ENCODE peak calls at places on chromosomes 11 and 22, in six cellular contexts. C is glutamatergic neuron; G is HEK293T; B is activated effector memory CD4-positive, alpha-beta T cell treated with Interleukin-2 at 50 U/mL for 16 hours; W is RKO; P is LNCaP clone FGC. V is an unnamed sample.

GRCh38 chr22:39994566-39995345 is at the start of gene FAM83F:
- DNase-seq in C (peak; percentile 54), G (no peak), B (no peak), W (peak; percentile 53), P (no peak), V (no peak)

GRCh38 chr11:69515271-69516245 is 34.1 kb downstream of the LINC01488 start:
- DNase-seq in C (no peak), G (no peak), B (no peak), W (no peak), P (no peak), V (no peak)

GRCh38 chr22:36775966-36776669 is at the start of gene IFT27:
- DNase-seq in C (peak; percentile 93), G (peak; percentile 100), B (peak; percentile 93), W (peak; percentile 100), P (peak; percentile 100), V (peak; percentile 98)

GRCh38 chr11:75347781-75348613 is 3.5 kb downstream of the ARRB1 start:
- DNase-seq in C (no peak), G (no peak), B (no peak), W (no peak), P (no peak), V (no peak)

GRCh38 chr11:3896644-3897043 is 41.2 kb downstream of the STIM1 start:
- DNase-seq in C (no peak), G (no peak), B (no peak), W (no peak), P (no peak), V (no peak)

GRCh38 chr11:60955566-60955965 is 3.6 kb upstream of the SLC15A3 start:
- DNase-seq in C (no peak), G (no peak), B (no peak), W (no peak), P (no peak), V (no peak)

GRCh38 chr22:21687685-21688259 is 22.0 kb downstream of the PPIL2 start:
- DNase-seq in C (no peak), G (no peak), B (no peak), W (no peak), P (no peak), V (no peak)

GRCh38 chr22:38203090-38203810 is 1.5 kb downstream of the MAFF start:
- DNase-seq in C (no peak), G (no peak), B (peak; percentile 33), W (peak; percentile 25), P (no peak), V (no peak)

GRCh38 chr22:28819253-28820096 is 19.1 kb upstream of the XBP1 start:
- DNase-seq in C (no peak), G (no peak), B (no peak), W (no peak), P (no peak), V (no peak)

GRCh38 chr11:115717215-115717584 is 213.0 kb upstream of the CADM1 start:
- DNase-seq in C (no peak), G (no peak), B (no peak), W (no peak), P (no peak), V (no peak)

GRCh38 chr11:80748207-80748606 is 1307.4 kb upstream of the TENM4 start:
- DNase-seq in C (peak; percentile 25), G (no peak), B (no peak), W (no peak), P (no peak), V (no peak)

GRCh38 chr11:5618807-5619206 is 6.0 kb upstream of the TRIM34 start:
- DNase-seq in C (no peak), G (no peak), B (no peak), W (peak; percentile 59), P (no peak), V (no peak)

GRCh38 chr11:125123947-125124633 is 12.7 kb upstream of the TMEM218 start:
- DNase-seq in C (peak; percentile 52), G (peak; percentile 61), B (no peak), W (peak; percentile 66), P (no peak), V (no peak)

GRCh38 chr11:48013269-48013901 is 33.0 kb downstream of the PTPRJ start:
- DNase-seq in C (no peak), G (no peak), B (peak; percentile 49), W (no peak), P (no peak), V (no peak)

GRCh38 chr11:96744697-96745096 is 354.9 kb downstream of the JRKL start:
- DNase-seq in C (no peak), G (no peak), B (no peak), W (no peak), P (no peak), V (no peak)

GRCh38 chr22:31734512-31734911 is 15.4 kb downstream of the PRR14L start:
- DNase-seq in C (no peak), G (no peak), B (no peak), W (peak; percentile 42), P (no peak), V (no peak)

GRCh38 chr11:71448257-71449161 is at the start of gene DHCR7:
- DNase-seq in C (peak; percentile 99), G (peak; percentile 95), B (peak; percentile 86), W (peak; percentile 95), P (peak; percentile 76), V (peak; percentile 91)

GRCh38 chr11:17651061-17651460 is 68.3 kb upstream of the MYOD1 start:
- DNase-seq in C (no peak), G (peak; percentile 5), B (no peak), W (no peak), P (no peak), V (no peak)

GRCh38 chr11:108709741-108710140 is 44.9 kb downstream of the DDX10 start:
- DNase-seq in C (no peak), G (no peak), B (no peak), W (no peak), P (no peak), V (no peak)

GRCh38 chr11:33256031-33256807 is 962 bp upstream of the HIPK3 start:
- DNase-seq in C (no peak), G (no peak), B (no peak), W (no peak), P (no peak), V (no peak)

GRCh38 chr22:33785283-33785991 is 134.8 kb downstream of the LARGE1 start:
- DNase-seq in C (no peak), G (no peak), B (no peak), W (peak; percentile 76), P (no peak), V (no peak)

GRCh38 chr22:26953380-26953807 is 296.0 kb downstream of the MIAT start:
- DNase-seq in C (no peak), G (no peak), B (no peak), W (no peak), P (no peak), V (no peak)

GRCh38 chr11:94884322-94884721 is 89.0 kb downstream of the CWC15 start:
- DNase-seq in C (no peak), G (peak; percentile 1), B (no peak), W (no peak), P (no peak), V (no peak)

GRCh38 chr11:27208846-27209245 is 154.2 kb downstream of the CCDC34 start:
- DNase-seq in C (no peak), G (no peak), B (no peak), W (no peak), P (no peak), V (no peak)

GRCh38 chr11:65366340-65366773 is 11.8 kb downstream of the TIGD3 start:
- DNase-seq in C (no peak), G (peak; percentile 85), B (no peak), W (peak; percentile 90), P (peak; percentile 58), V (no peak)

GRCh38 chr11:69820441-69820840 is 1.2 kb upstream of the FGF3 start:
- DNase-seq in C (no peak), G (no peak), B (no peak), W (no peak), P (no peak), V (no peak)

GRCh38 chr11:14620027-14620511 is 23.5 kb upstream of the PDE3B start:
- DNase-seq in C (no peak), G (no peak), B (no peak), W (no peak), P (peak; percentile 94), V (no peak)

GRCh38 chr22:38258895-38259294 is 13.9 kb downstream of the TMEM184B start:
- DNase-seq in C (no peak), G (no peak), B (no peak), W (no peak), P (no peak), V (no peak)

GRCh38 chr11:88307749-88308425 is 29.6 kb downstream of the CTSC start:
- DNase-seq in C (no peak), G (no peak), B (no peak), W (no peak), P (no peak), V (no peak)

GRCh38 chr11:33475999-33476398 is 218.8 kb downstream of the HIPK3 start:
- DNase-seq in C (no peak), G (peak; percentile 37), B (no peak), W (no peak), P (peak; percentile 13), V (no peak)

GRCh38 chr11:65417221-65417701 is 5.3 kb upstream of the NEAT1 start:
- DNase-seq in C (no peak), G (no peak), B (peak; percentile 28), W (no peak), P (no peak), V (no peak)

GRCh38 chr11:119717839-119718534 is 11.0 kb downstream of the NECTIN1 start:
- DNase-seq in C (no peak), G (no peak), B (no peak), W (no peak), P (no peak), V (no peak)

GRCh38 chr11:27688076-27688475 is 12.2 kb downstream of the BDNF start:
- DNase-seq in C (peak; percentile 29), G (no peak), B (no peak), W (no peak), P (no peak), V (no peak)

GRCh38 chr11:1459219-1459575 is 27.4 kb downstream of the MOB2 start:
- DNase-seq in C (no peak), G (no peak), B (no peak), W (no peak), P (no peak), V (no peak)

GRCh38 chr11:21430532-21430931 is 761.1 kb downstream of the NELL1 start:
- DNase-seq in C (no peak), G (no peak), B (no peak), W (no peak), P (no peak), V (no peak)

GRCh38 chr11:55714982-55715888 is 53.2 kb downstream of the OR4C6 start:
- DNase-seq in C (no peak), G (peak; percentile 5), B (no peak), W (peak; percentile 30), P (no peak), V (no peak)

GRCh38 chr22:36790648-36791047 is 14.7 kb upstream of the IFT27 start:
- DNase-seq in C (no peak), G (no peak), B (no peak), W (peak; percentile 16), P (no peak), V (no peak)

V was measured in C1 segment of cervical spinal cord.